ENCODE peak calls at places on chromosomes 13 and 19, in four cellular contexts. One of them, this sample, is unnamed.
A peak's percentile ranks its signal among the peaks of the same experiment; 100 is the strongest.

GRCh38 chr19:5963855-5964254 is 14.1 kb downstream of the RANBP3 start:
- DNase-seq in mucosa of descending colon: peak; percentile 32
- DNase-seq in CD8-positive, alpha-beta T cell: no peak
- DNase-seq in heart right ventricle: no peak
- DNase-seq in this sample: no peak

GRCh38 chr19:49127674-49128544 is 8.6 kb downstream of the PPFIA3 start:
- DNase-seq in mucosa of descending colon: peak; percentile 97
- DNase-seq in CD8-positive, alpha-beta T cell: peak; percentile 96
- DNase-seq in heart right ventricle: peak; percentile 97
- DNase-seq in this sample: peak; percentile 94

GRCh38 chr19:35710784-35711723 is 6.7 kb downstream of the ZBTB32 start:
- DNase-seq in mucosa of descending colon: no peak
- DNase-seq in CD8-positive, alpha-beta T cell: no peak
- DNase-seq in heart right ventricle: no peak
- DNase-seq in this sample: no peak

GRCh38 chr13:81760316-81760715 is 1419.4 kb upstream of the SPRY2 start:
- DNase-seq in mucosa of descending colon: no peak
- DNase-seq in CD8-positive, alpha-beta T cell: no peak
- DNase-seq in heart right ventricle: no peak
- DNase-seq in this sample: no peak

GRCh38 chr13:56861472-56861871 is 279.2 kb upstream of the PRR20A start:
- DNase-seq in mucosa of descending colon: no peak
- DNase-seq in CD8-positive, alpha-beta T cell: no peak
- DNase-seq in heart right ventricle: no peak
- DNase-seq in this sample: no peak

GRCh38 chr19:1787116-1787515 is 25.0 kb downstream of the ATP8B3 start:
- DNase-seq in mucosa of descending colon: no peak
- DNase-seq in CD8-positive, alpha-beta T cell: no peak
- DNase-seq in heart right ventricle: no peak
- DNase-seq in this sample: no peak

GRCh38 chr19:50909240-50910070 is 1.7 kb downstream of the KLK4 start:
- DNase-seq in mucosa of descending colon: peak; percentile 88
- DNase-seq in CD8-positive, alpha-beta T cell: no peak
- DNase-seq in heart right ventricle: no peak
- DNase-seq in this sample: no peak

GRCh38 chr13:41610426-41610825 is 153.1 kb downstream of the RGCC start:
- DNase-seq in mucosa of descending colon: no peak
- DNase-seq in CD8-positive, alpha-beta T cell: no peak
- DNase-seq in heart right ventricle: peak; percentile 45
- DNase-seq in this sample: no peak

GRCh38 chr13:110349239-110349638 is 42.2 kb downstream of the COL4A2 start:
- DNase-seq in mucosa of descending colon: no peak
- DNase-seq in CD8-positive, alpha-beta T cell: no peak
- DNase-seq in heart right ventricle: no peak
- DNase-seq in this sample: no peak

GRCh38 chr13:98370806-98371553 is 193.9 kb upstream of the RNF113B start:
- DNase-seq in mucosa of descending colon: no peak
- DNase-seq in CD8-positive, alpha-beta T cell: no peak
- DNase-seq in heart right ventricle: peak; percentile 46
- DNase-seq in this sample: no peak

GRCh38 chr19:18587561-18587960 is 1.0 kb upstream of the REX1BD start:
- DNase-seq in mucosa of descending colon: peak; percentile 43
- DNase-seq in CD8-positive, alpha-beta T cell: no peak
- DNase-seq in heart right ventricle: no peak
- DNase-seq in this sample: no peak

GRCh38 chr13:74641586-74641985 is 507.4 kb upstream of the KLF12 start:
- DNase-seq in mucosa of descending colon: no peak
- DNase-seq in CD8-positive, alpha-beta T cell: no peak
- DNase-seq in heart right ventricle: no peak
- DNase-seq in this sample: no peak

GRCh38 chr13:51998723-51999471 is 12.4 kb downstream of the ATP7B start:
- DNase-seq in mucosa of descending colon: no peak
- DNase-seq in CD8-positive, alpha-beta T cell: no peak
- DNase-seq in heart right ventricle: no peak
- DNase-seq in this sample: no peak

GRCh38 chr19:55777528-55777927 is 8.6 kb downstream of the RFPL4AL1 start:
- DNase-seq in mucosa of descending colon: no peak
- DNase-seq in CD8-positive, alpha-beta T cell: no peak
- DNase-seq in heart right ventricle: no peak
- DNase-seq in this sample: no peak

GRCh38 chr19:41328818-41329220 is 18.8 kb downstream of the CCDC97 start:
- DNase-seq in mucosa of descending colon: no peak
- DNase-seq in CD8-positive, alpha-beta T cell: no peak
- DNase-seq in heart right ventricle: no peak
- DNase-seq in this sample: peak; percentile 86

GRCh38 chr13:108082481-108082880 is 132.9 kb downstream of the LIG4 start:
- DNase-seq in mucosa of descending colon: no peak
- DNase-seq in CD8-positive, alpha-beta T cell: no peak
- DNase-seq in heart right ventricle: no peak
- DNase-seq in this sample: no peak

GRCh38 chr13:49669735-49670309 is 21.5 kb downstream of the EBPL start:
- DNase-seq in mucosa of descending colon: no peak
- DNase-seq in CD8-positive, alpha-beta T cell: no peak
- DNase-seq in heart right ventricle: peak; percentile 30
- DNase-seq in this sample: no peak

GRCh38 chr19:41226053-41226873 is 7.2 kb downstream of the AXL start:
- DNase-seq in mucosa of descending colon: peak; percentile 71
- DNase-seq in CD8-positive, alpha-beta T cell: peak; percentile 62
- DNase-seq in heart right ventricle: peak; percentile 61
- DNase-seq in this sample: no peak

GRCh38 chr13:36673838-36674326 is at the start of gene SERTM1:
- DNase-seq in mucosa of descending colon: peak; percentile 41
- DNase-seq in CD8-positive, alpha-beta T cell: no peak
- DNase-seq in heart right ventricle: no peak
- DNase-seq in this sample: no peak

GRCh38 chr19:13764101-13764807 is at the start of gene MRI1:
- DNase-seq in mucosa of descending colon: peak; percentile 81
- DNase-seq in CD8-positive, alpha-beta T cell: peak; percentile 81
- DNase-seq in heart right ventricle: peak; percentile 83
- DNase-seq in this sample: peak; percentile 56

DNA sequence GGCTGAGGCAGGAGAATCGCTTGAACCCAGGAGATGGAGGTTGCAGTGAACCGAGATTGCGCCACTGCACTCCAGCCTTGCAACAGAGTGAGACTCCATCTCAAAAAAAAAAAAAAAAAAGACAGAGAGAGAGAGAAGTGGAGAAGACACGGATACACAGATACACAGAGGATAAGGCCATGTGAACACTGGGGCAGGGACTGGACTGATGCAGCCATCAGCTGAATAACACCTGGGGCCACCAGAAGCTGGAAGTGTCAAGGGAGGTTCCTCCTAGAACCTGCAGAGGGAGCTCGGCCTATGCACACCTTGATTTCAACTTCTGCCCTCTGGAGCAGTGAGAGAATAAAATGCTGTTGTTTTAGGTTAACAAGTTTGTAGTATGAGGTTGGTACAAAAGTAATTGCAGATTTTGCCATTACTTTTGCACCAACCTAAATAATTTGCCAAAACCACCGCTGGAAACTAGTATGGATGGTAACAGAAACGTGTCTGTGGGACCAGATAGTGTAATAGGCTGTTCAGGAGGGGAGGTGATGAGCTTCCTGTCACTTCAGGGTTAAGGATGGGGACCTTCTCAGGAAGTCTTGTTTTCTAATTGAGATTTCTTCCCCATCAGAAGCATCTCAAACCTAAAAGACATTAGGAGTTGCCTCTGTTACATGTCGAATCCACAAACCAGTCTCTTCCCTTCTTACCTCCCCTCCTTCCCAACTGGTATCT is 36.4 kb upstream of the IGSF23 start:
- DNase-seq in mucosa of descending colon: no peak
- DNase-seq in CD8-positive, alpha-beta T cell: no peak
- DNase-seq in heart right ventricle: no peak
- DNase-seq in this sample: no peak
- TF ChIP-seq CTCF in mucosa of descending colon: peak; percentile 57
- TF ChIP-seq CTCF in CD8-positive, alpha-beta T cell: peak; percentile 24
- TF ChIP-seq CTCF in heart right ventricle: peak; percentile 64
- TF ChIP-seq CTCF in this sample: peak; percentile 74

GRCh38 chr13:20114066-20114465 is 46.8 kb downstream of the GJA3 start:
- DNase-seq in mucosa of descending colon: no peak
- DNase-seq in CD8-positive, alpha-beta T cell: no peak
- DNase-seq in heart right ventricle: no peak
- DNase-seq in this sample: no peak

GRCh38 chr13:20121154-20121515 is 39.7 kb downstream of the GJA3 start:
- DNase-seq in mucosa of descending colon: no peak
- DNase-seq in CD8-positive, alpha-beta T cell: no peak
- DNase-seq in heart right ventricle: no peak
- DNase-seq in this sample: no peak

GRCh38 chr13:20116213-20116612 is 44.6 kb downstream of the GJA3 start:
- DNase-seq in mucosa of descending colon: no peak
- DNase-seq in CD8-positive, alpha-beta T cell: no peak
- DNase-seq in heart right ventricle: no peak
- DNase-seq in this sample: no peak

GRCh38 chr13:20119960-20120359 is 40.9 kb downstream of the GJA3 start:
- DNase-seq in mucosa of descending colon: no peak
- DNase-seq in CD8-positive, alpha-beta T cell: no peak
- DNase-seq in heart right ventricle: no peak
- DNase-seq in this sample: no peak

DNA sequence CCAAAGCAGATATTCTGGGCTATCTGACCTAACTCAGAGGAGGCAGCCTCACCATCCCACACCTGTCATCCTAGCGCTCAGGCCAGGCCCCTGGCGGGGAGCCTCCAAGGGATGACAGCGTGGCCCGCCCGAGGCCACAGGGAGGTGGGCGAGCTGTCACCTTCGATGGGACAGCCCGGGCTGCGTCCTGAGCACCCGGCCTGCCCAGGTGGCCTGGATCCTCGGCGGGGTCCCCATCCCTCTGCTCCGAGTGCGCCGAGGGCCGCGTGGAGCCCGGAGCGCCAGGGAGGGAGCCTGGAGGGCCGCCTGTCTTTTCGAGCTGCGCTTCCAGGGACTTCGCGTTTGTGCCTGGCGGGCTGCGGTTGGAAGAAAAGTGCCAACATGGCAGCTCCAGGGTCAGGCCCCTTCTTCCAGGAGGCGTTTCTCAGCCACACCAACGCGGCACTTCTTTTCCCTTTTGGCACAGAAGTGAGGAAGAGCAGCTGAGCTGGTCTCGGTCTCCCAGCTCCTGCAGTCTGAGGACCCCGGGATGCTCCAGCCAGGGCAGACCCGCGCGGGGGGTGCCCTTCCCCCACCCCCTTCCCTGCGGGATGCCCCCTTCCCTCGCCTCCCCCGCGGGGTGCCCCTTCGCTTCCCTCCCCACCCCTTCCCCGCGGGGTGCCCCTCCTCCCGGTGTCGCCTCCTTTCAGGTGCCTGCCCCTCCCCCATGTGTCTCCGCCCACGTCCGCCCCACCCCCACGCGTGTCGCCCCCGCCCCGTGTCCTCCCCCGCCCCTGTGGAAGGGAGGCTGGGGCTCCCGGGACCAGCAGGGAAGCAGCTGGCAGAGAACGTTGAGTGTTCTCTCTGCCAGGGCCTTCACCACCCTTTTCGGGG is 42.3 kb downstream of the GJA3 start:
- DNase-seq in mucosa of descending colon: peak; percentile 84
- DNase-seq in CD8-positive, alpha-beta T cell: no peak
- DNase-seq in heart right ventricle: peak; percentile 62
- DNase-seq in this sample: no peak
- TF ChIP-seq CTCF in mucosa of descending colon: no peak
- TF ChIP-seq CTCF in CD8-positive, alpha-beta T cell: no peak
- TF ChIP-seq CTCF in heart right ventricle: no peak
- TF ChIP-seq CTCF in this sample: peak; percentile 39

DNA sequence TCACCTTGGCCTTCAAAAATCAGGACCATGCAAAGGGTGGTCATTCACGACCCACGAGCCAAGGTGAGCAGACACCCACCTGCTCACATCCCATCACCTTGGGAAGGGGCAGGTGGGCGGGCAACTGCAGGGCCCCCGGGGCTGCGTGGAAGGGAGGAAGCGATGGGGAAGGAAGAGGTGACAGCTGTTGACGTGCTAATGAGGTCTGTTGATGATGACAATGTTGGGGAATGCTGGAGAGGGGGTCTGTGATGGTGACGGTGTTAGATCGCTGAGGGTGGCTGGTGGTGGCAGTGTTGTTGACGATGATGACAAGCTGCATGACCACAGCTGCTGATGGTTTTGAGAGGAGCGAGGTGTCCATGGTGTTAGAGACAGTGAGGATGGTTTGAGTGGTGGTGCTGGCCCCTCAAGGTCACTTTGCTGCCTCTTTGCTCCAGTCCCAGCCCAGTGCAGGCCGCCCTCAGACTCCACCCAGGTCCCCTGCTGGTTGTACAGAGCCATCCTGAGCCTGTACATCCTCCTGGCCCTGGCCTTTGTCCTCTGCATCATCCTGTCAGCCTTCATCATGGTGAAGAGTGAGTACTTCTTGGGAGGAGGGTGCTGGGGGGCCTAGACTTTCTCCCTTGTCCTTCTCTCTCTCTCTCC is 898 bp downstream of the MCEMP1 start:
- DNase-seq in mucosa of descending colon: no peak
- DNase-seq in CD8-positive, alpha-beta T cell: no peak
- DNase-seq in heart right ventricle: no peak
- DNase-seq in this sample: peak; percentile 85
- TF ChIP-seq CTCF in mucosa of descending colon: no peak
- TF ChIP-seq CTCF in CD8-positive, alpha-beta T cell: no peak
- TF ChIP-seq CTCF in heart right ventricle: no peak
- TF ChIP-seq CTCF in this sample: peak; percentile 9

GRCh38 chr13:102484329-102484728 is 82.5 kb upstream of the FGF14 start:
- DNase-seq in mucosa of descending colon: no peak
- DNase-seq in CD8-positive, alpha-beta T cell: no peak
- DNase-seq in heart right ventricle: no peak
- DNase-seq in this sample: no peak
- TF ChIP-seq CTCF in mucosa of descending colon: no peak
- TF ChIP-seq CTCF in CD8-positive, alpha-beta T cell: no peak
- TF ChIP-seq CTCF in heart right ventricle: no peak
- TF ChIP-seq CTCF in this sample: no peak

This sample was measured in CD14-positive monocyte.